ENCODE peak calls at places on chromosomes 3 and 15, in five cellular contexts. O is astrocyte of the cerebellum; H is T-helper 17 cell; Q is IMR-90; B is activated CD4-positive, CD25-positive, alpha-beta regulatory T cell treated with anti-CD3 and anti-CD28 coated beads, Interleukin-2, amount 50 U/mL, for 72 hours. G is an unnamed sample.

GRCh38 chr3:38117748-38118420 is 19.0 kb downstream of the ACAA1 start:
- DNase-seq in O (no peak), H (peak), Q (peak), B (peak), G (peak)

GRCh38 chr3:116263842-116264545 is 181.3 kb downstream of the LSAMP start:
- DNase-seq in O (no peak), H (no peak), Q (peak), B (no peak), G (no peak)

GRCh38 chr3:37174532-37175126 is at the start of gene LRRFIP2:
- DNase-seq in O (no peak), H (no peak), Q (peak), B (no peak), G (peak)

GRCh38 chr3:159322322-159322939 is 520.6 kb downstream of the MFSD1 start:
- DNase-seq in O (no peak), H (no peak), Q (peak), B (no peak), G (peak)

GRCh38 chr3:187694801-187695200 is 7.6 kb downstream of the RTP2 start:
- DNase-seq in O (no peak), H (no peak), Q (peak), B (no peak), G (no peak)

GRCh38 chr15:72060687-72061250 is 57.2 kb downstream of the MYO9A start:
- DNase-seq in O (no peak), H (no peak), Q (no peak), B (no peak), G (no peak)

GRCh38 chr3:87309601-87310000 is 33.2 kb upstream of the POU1F1 start:
- DNase-seq in O (no peak), H (no peak), Q (no peak), B (no peak), G (no peak)

GRCh38 chr3:16825617-16826204 is 59.0 kb upstream of the PLCL2 start:
- DNase-seq in O (no peak), H (no peak), Q (no peak), B (no peak), G (no peak)

GRCh38 chr3:26964836-26965235 is 342.3 kb downstream of the LRRC3B start:
- DNase-seq in O (no peak), H (no peak), Q (no peak), B (no peak), G (no peak)

GRCh38 chr3:37132334-37132733 is 42.0 kb downstream of the LRRFIP2 start:
- DNase-seq in O (no peak), H (no peak), Q (no peak), B (no peak), G (no peak)

GRCh38 chr3:185764168-185764988 is 60.5 kb downstream of the IGF2BP2 start:
- DNase-seq in O (no peak), H (no peak), Q (peak), B (no peak), G (peak)

GRCh38 chr15:37252530-37252929 is 152.2 kb upstream of the MEIS2 start:
- DNase-seq in O (no peak), H (no peak), Q (no peak), B (no peak), G (no peak)

GRCh38 chr15:63396546-63396939 is 14.9 kb upstream of the CA12 start:
- DNase-seq in O (no peak), H (no peak), Q (peak), B (no peak), G (no peak)

GRCh38 chr3:42495393-42495792 is 7.0 kb upstream of the VIPR1 start:
- DNase-seq in O (no peak), H (no peak), Q (no peak), B (no peak), G (no peak)

GRCh38 chr3:127899200-127899599 is 15.8 kb upstream of the KBTBD12 start:
- DNase-seq in O (no peak), H (no peak), Q (no peak), B (no peak), G (no peak)

GRCh38 chr3:163916596-163917560 is 1161.4 kb downstream of the SI start:
- DNase-seq in O (no peak), H (no peak), Q (no peak), B (no peak), G (no peak)

GRCh38 chr3:8766148-8766547 is 3.3 kb downstream of the OXTR start:
- DNase-seq in O (no peak), H (no peak), Q (no peak), B (no peak), G (no peak)

GRCh38 chr3:123388050-123388449 is 60.8 kb downstream of the ADCY5 start:
- DNase-seq in O (no peak), H (no peak), Q (no peak), B (no peak), G (no peak)

GRCh38 chr15:92801774-92802464 is 98.2 kb upstream of the CHD2 start:
- DNase-seq in O (no peak), H (no peak), Q (peak), B (no peak), G (peak)

GRCh38 chr3:125150525-125151436 is 61.8 kb downstream of the SLC12A8 start:
- DNase-seq in O (no peak), H (peak), Q (peak), B (no peak), G (peak)

GRCh38 chr15:68497206-68497910 is 65.4 kb upstream of the ITGA11 start:
- DNase-seq in O (no peak), H (no peak), Q (peak), B (no peak), G (no peak)

GRCh38 chr3:175073209-175073905 is 214.2 kb downstream of the NAALADL2 start:
- DNase-seq in O (no peak), H (no peak), Q (no peak), B (no peak), G (no peak)

GRCh38 chr3:62131620-62132019 is 241.7 kb downstream of the FEZF2 start:
- DNase-seq in O (no peak), H (no peak), Q (peak), B (no peak), G (no peak)

GRCh38 chr15:44468713-44469385 is 41.4 kb downstream of the CTDSPL2 start:
- DNase-seq in O (no peak), H (no peak), Q (peak), B (no peak), G (peak)

GRCh38 chr15:42508263-42508690 is 12.8 kb downstream of the SNAP23 start:
- DNase-seq in O (no peak), H (no peak), Q (peak), B (no peak), G (peak)

GRCh38 chr15:88246666-88247446 is 9.7 kb downstream of the NTRK3 start:
- DNase-seq in O (peak), H (peak), Q (peak), B (peak), G (peak)

GRCh38 chr3:39166932-39167532 is 13.6 kb upstream of the CSRNP1 start:
- DNase-seq in O (no peak), H (no peak), Q (peak), B (no peak), G (peak)

GRCh38 chr15:42775431-42775830 is 38.5 kb upstream of the CDAN1 start:
- DNase-seq in O (no peak), H (no peak), Q (no peak), B (no peak), G (no peak)

GRCh38 chr3:45605569-45605968 is 11.0 kb downstream of the LIMD1 start:
- DNase-seq in O (no peak), H (no peak), Q (no peak), B (no peak), G (no peak)

GRCh38 chr3:167740961-167741587 is 5.6 kb downstream of the SERPINI1 start:
- DNase-seq in O (peak), H (no peak), Q (peak), B (no peak), G (peak)

GRCh38 chr3:132354916-132355702 is 37.9 kb downstream of the ACP3 start:
- DNase-seq in O (no peak), H (no peak), Q (no peak), B (no peak), G (no peak)